ENCODE peak calls at places on chromosomes 7 and 10, in six cellular contexts. T is cardiac muscle cell; K is naive thymus-derived CD8-positive, alpha-beta T cell; P is HTR-8/SVneo; X is WTC11; D is kidney glomerular epithelial cell. U is an unnamed sample.

GRCh38 chr10:64733980-64734379 is 1212.8 kb downstream of the REEP3 start:
- DNase-seq in T (peak), K (no peak), P (peak), X (peak), D (peak), U (no peak)

GRCh38 chr7:30428586-30429530 is 49.7 kb downstream of the NOD1 start:
- DNase-seq in T (no peak), K (no peak), P (no peak), X (no peak), D (no peak), U (no peak)

GRCh38 chr10:44733743-44734488 is 177.2 kb upstream of the TMEM72 start:
- DNase-seq in T (no peak), K (no peak), P (no peak), X (no peak), D (no peak), U (no peak)

GRCh38 chr7:134210227-134210626 is 83.1 kb downstream of the LRGUK start:
- DNase-seq in T (no peak), K (no peak), P (no peak), X (no peak), D (no peak), U (no peak)

GRCh38 chr7:130853503-130854279 is 119.7 kb upstream of the KLF14 start:
- DNase-seq in T (no peak), K (no peak), P (peak), X (no peak), D (peak), U (peak)

GRCh38 chr7:17275749-17276671 is 22.4 kb upstream of the AHR start:
- DNase-seq in T (no peak), K (no peak), P (peak), X (no peak), D (peak), U (peak)

GRCh38 chr7:112985377-112985987 is 101.1 kb downstream of the GPR85 start:
- DNase-seq in T (peak), K (no peak), P (no peak), X (no peak), D (no peak), U (peak)

GRCh38 chr10:29820890-29821398 is 186.2 kb upstream of the SVIL start:
- DNase-seq in T (no peak), K (no peak), P (no peak), X (no peak), D (no peak), U (no peak)

GRCh38 chr7:90229728-90230127 is 15.2 kb upstream of the CFAP69 start:
- DNase-seq in T (no peak), K (no peak), P (no peak), X (no peak), D (no peak), U (no peak)

GRCh38 chr7:156655232-156655628 is 14.7 kb downstream of the RNF32 start:
- DNase-seq in T (no peak), K (no peak), P (no peak), X (no peak), D (no peak), U (no peak)

GRCh38 chr7:11726251-11727155 is 105.5 kb downstream of the THSD7A start:
- DNase-seq in T (no peak), K (no peak), P (no peak), X (no peak), D (no peak), U (peak)

GRCh38 chr7:5215313-5215712 is 25.3 kb downstream of the WIPI2 start:
- DNase-seq in T (no peak), K (no peak), P (no peak), X (no peak), D (no peak), U (no peak)

GRCh38 chr10:105699504-105699903 is 1058.4 kb downstream of the SORCS3 start:
- DNase-seq in T (no peak), K (no peak), P (no peak), X (no peak), D (no peak), U (no peak)

GRCh38 chr7:148983220-148984146 is 44.8 kb downstream of the PDIA4 start:
- DNase-seq in T (peak), K (peak), P (peak), X (peak), D (peak), U (no peak)

GRCh38 chr7:99030145-99030856 is 113.6 kb downstream of the SMURF1 start:
- DNase-seq in T (no peak), K (no peak), P (no peak), X (no peak), D (no peak), U (no peak)

GRCh38 chr10:35211390-35211789 is 84.7 kb downstream of the CREM start:
- DNase-seq in T (no peak), K (no peak), P (no peak), X (no peak), D (no peak), U (no peak)

GRCh38 chr7:137592232-137592896 is 248.8 kb upstream of the PTN start:
- DNase-seq in T (peak), K (no peak), P (peak), X (peak), D (peak), U (peak)

GRCh38 chr10:58360412-58361004 is 24.7 kb upstream of the TFAM start:
- DNase-seq in T (no peak), K (no peak), P (no peak), X (no peak), D (no peak), U (no peak)

GRCh38 chr7:119999743-120000475 is 273.1 kb upstream of the KCND2 start:
- DNase-seq in T (no peak), K (no peak), P (no peak), X (no peak), D (no peak), U (no peak)

GRCh38 chr10:44125879-44126675 is 258.8 kb downstream of the CXCL12 start:
- DNase-seq in T (no peak), K (no peak), P (no peak), X (no peak), D (no peak), U (peak)

GRCh38 chr7:75966209-75966961 is 28.0 kb downstream of the TMEM120A start:
- DNase-seq in T (no peak), K (no peak), P (no peak), X (no peak), D (no peak), U (no peak)

GRCh38 chr10:16014469-16014868 is 154.2 kb upstream of the MINDY3 start:
- DNase-seq in T (no peak), K (no peak), P (no peak), X (no peak), D (no peak), U (no peak)

GRCh38 chr7:139620676-139621344 is 97.3 kb downstream of the CLEC2L start:
- DNase-seq in T (peak), K (peak), P (peak), X (peak), D (no peak), U (no peak)

GRCh38 chr7:158742065-158742821 is 37.6 kb upstream of the NCAPG2 start:
- DNase-seq in T (no peak), K (no peak), P (no peak), X (no peak), D (no peak), U (no peak)

GRCh38 chr10:25753776-25754175 is 180.3 kb upstream of the MYO3A start:
- DNase-seq in T (no peak), K (no peak), P (no peak), X (no peak), D (peak), U (no peak)

GRCh38 chr7:32507416-32507815 is 12.1 kb downstream of the AVL9 start:
- DNase-seq in T (no peak), K (no peak), P (no peak), X (no peak), D (no peak), U (no peak)

GRCh38 chr7:104275900-104276299 is 52.5 kb upstream of the LHFPL3 start:
- DNase-seq in T (no peak), K (no peak), P (no peak), X (no peak), D (no peak), U (no peak)

GRCh38 chr10:86967481-86967941 is 771 bp upstream of the ADIRF start:
- DNase-seq in T (no peak), K (no peak), P (no peak), X (peak), D (no peak), U (no peak)

GRCh38 chr7:112572669-112573301 is 92.0 kb downstream of the LSMEM1 start:
- DNase-seq in T (no peak), K (no peak), P (no peak), X (no peak), D (peak), U (no peak)

GRCh38 chr10:48684792-48685651 is at the start of gene WDFY4:
- DNase-seq in T (no peak), K (no peak), P (no peak), X (no peak), D (no peak), U (no peak)

GRCh38 chr7:101422361-101423195 is 59.9 kb downstream of the COL26A1 start:
- DNase-seq in T (peak), K (no peak), P (no peak), X (no peak), D (no peak), U (no peak)

GRCh38 chr7:39745320-39745719 is 121.9 kb downstream of the RALA start:
- DNase-seq in T (no peak), K (no peak), P (no peak), X (no peak), D (no peak), U (no peak)

GRCh38 chr7:142196066-142196840 is 61.6 kb downstream of the PRSS58 start:
- DNase-seq in T (no peak), K (no peak), P (no peak), X (no peak), D (no peak), U (no peak)

U was measured in AG09309.